ENCODE peak calls at places on chromosomes 12 and 14, in six cellular contexts. K is HT1080; X is stimulated activated CD4-positive, alpha-beta T cell treated with anti-CD3 and anti-CD28 coated beads, Interleukin-4, amount 100 ng/mL, for 24 hours; U is fibroblast of the conjunctiva; M is sciatic nerve; B is HAP-1. R is an unnamed sample.

GRCh38 chr12:56119361-56119796 is 1.3 kb downstream of the ZC3H10 start:
- DNase-seq in K (peak; percentile 74), X (peak; percentile 74), U (peak; percentile 92), M (peak; percentile 78), B (peak; percentile 97), R (peak; percentile 64)

GRCh38 chr12:52185400-52185967 is 6.3 kb downstream of the KRT80 start:
- DNase-seq in K (no peak), X (no peak), U (no peak), M (no peak), B (no peak), R (no peak)

GRCh38 chr12:85441740-85442139 is 161.7 kb downstream of the ALX1 start:
- DNase-seq in K (peak; percentile 14), X (no peak), U (peak; percentile 36), M (no peak), B (no peak), R (no peak)

GRCh38 chr12:6069452-6070093 is 54.9 kb downstream of the VWF start:
- DNase-seq in K (peak; percentile 21), X (peak; percentile 33), U (peak; percentile 78), M (no peak), B (no peak), R (peak; percentile 48)

GRCh38 chr14:53764846-53765245 is 191.8 kb downstream of the BMP4 start:
- DNase-seq in K (no peak), X (no peak), U (no peak), M (no peak), B (no peak), R (no peak)

GRCh38 chr12:102811125-102811737 is 105.8 kb downstream of the PAH start:
- DNase-seq in K (peak; percentile 25), X (no peak), U (no peak), M (peak; percentile 67), B (peak; percentile 22), R (peak; percentile 44)

GRCh38 chr12:43957732-43958131 is 121.9 kb downstream of the TMEM117 start:
- DNase-seq in K (peak; percentile 71), X (peak; percentile 7), U (peak; percentile 46), M (no peak), B (peak; percentile 54), R (peak; percentile 38)

GRCh38 chr14:90305176-90305601 is 26.6 kb downstream of the NRDE2 start:
- DNase-seq in K (no peak), X (no peak), U (no peak), M (no peak), B (no peak), R (no peak)

GRCh38 chr14:73807439-73807838 is 44.2 kb upstream of the PTGR2 start:
- DNase-seq in K (no peak), X (no peak), U (no peak), M (no peak), B (no peak), R (no peak)

GRCh38 chr12:20099395-20099976 is 268.9 kb upstream of the PDE3A start:
- DNase-seq in K (no peak), X (no peak), U (no peak), M (no peak), B (no peak), R (no peak)